ENCODE peak calls at places on chromosomes 16 and 17, in six cellular contexts. Z, N, R, S, M and H are unnamed samples.

GRCh38 chr17:79249945-79250521 is 175.4 kb downstream of the ENGASE start:
- DNase-seq in M (no peak), S (no peak), R (no peak), N (no peak), Z (no peak), H (no peak)

GRCh38 chr17:72372185-72372584 is 251.4 kb downstream of the SOX9 start:
- DNase-seq in S (no peak), Z (peak; percentile 29), N (no peak), M (no peak), R (no peak), H (no peak)

GRCh38 chr16:72821551-72821950 is 226.4 kb downstream of the ZFHX3 start:
- DNase-seq in N (no peak), M (no peak), S (no peak), R (no peak), Z (no peak), H (no peak)

GRCh38 chr16:3580686-3581085 is 3.5 kb upstream of the NLRC3 start:
- DNase-seq in R (no peak), M (no peak), S (no peak), N (no peak), Z (peak; percentile 32), H (no peak)

GRCh38 chr17:72151565-72152391 is 31.0 kb downstream of the SOX9 start:
- DNase-seq in R (peak; percentile 98), N (peak; percentile 24), Z (peak; percentile 61), M (no peak), S (peak; percentile 90), H (no peak)

GRCh38 chr17:40106760-40107265 is 6.4 kb upstream of the NR1D1 start:
- DNase-seq in S (peak; percentile 66), M (no peak), Z (no peak), N (peak; percentile 28), R (no peak), H (no peak)

GRCh38 chr17:33562792-33563191 is 269.7 kb upstream of the ASIC2 start:
- DNase-seq in S (peak; percentile 73), M (no peak), N (no peak), R (no peak), Z (no peak), H (no peak)

GRCh38 chr16:1152651-1153259 is at the start of gene CACNA1H:
- DNase-seq in S (peak; percentile 82), Z (no peak), R (no peak), M (no peak), N (no peak), H (no peak)

GRCh38 chr17:42112552-42113176 is at the start of gene DHX58:
- DNase-seq in N (peak; percentile 84), S (no peak), M (peak; percentile 53), Z (peak; percentile 64), R (peak; percentile 44), H (peak; percentile 73)

GRCh38 chr17:19313066-19313745 is 49.3 kb downstream of the B9D1 start:
- DNase-seq in R (no peak), N (no peak), M (no peak), S (no peak), Z (no peak), H (no peak)

GRCh38 chr17:57016066-57016763 is 38.3 kb downstream of the SCPEP1 start:
- DNase-seq in S (peak; percentile 57), M (no peak), N (no peak), Z (no peak), R (no peak), H (no peak)

GRCh38 chr17:75352079-75352569 is 53.4 kb downstream of the GRB2 start:
- DNase-seq in M (no peak), R (peak; percentile 24), Z (no peak), N (no peak), S (peak; percentile 87), H (no peak)

GRCh38 chr16:56547120-56547948 is 17.5 kb upstream of the MT4 start:
- DNase-seq in N (peak; percentile 63), M (peak; percentile 55), S (peak; percentile 72), R (no peak), Z (peak; percentile 33), H (peak; percentile 45)

GRCh38 chr17:58356231-58356630 is 4.2 kb upstream of the SUPT4H1 start:
- DNase-seq in S (no peak), N (no peak), M (no peak), R (no peak), Z (no peak), H (no peak)

GRCh38 chr16:4082474-4083044 is 33.7 kb downstream of the ADCY9 start:
- DNase-seq in M (no peak), S (no peak), Z (no peak), R (no peak), N (no peak), H (no peak)

GRCh38 chr16:72560617-72561016 is 388.7 kb upstream of the PMFBP1 start:
- DNase-seq in M (no peak), N (no peak), S (no peak), R (no peak), Z (no peak), H (no peak)

GRCh38 chr17:44585315-44585714 is 28.0 kb downstream of the FZD2 start:
- DNase-seq in Z (no peak), M (no peak), N (no peak), R (no peak), S (peak; percentile 69), H (no peak)

GRCh38 chr17:44578947-44579346 is 21.7 kb downstream of the FZD2 start:
- DNase-seq in M (no peak), R (no peak), Z (no peak), S (no peak), N (no peak), H (no peak)

GRCh38 chr17:44587339-44587738 is 30.1 kb downstream of the FZD2 start:
- DNase-seq in R (peak; percentile 97), S (peak; percentile 93), Z (peak; percentile 86), N (no peak), M (peak; percentile 49), H (peak; percentile 79)

GRCh38 chr17:44584498-44584897 is 27.2 kb downstream of the FZD2 start:
- DNase-seq in S (peak; percentile 80), Z (no peak), M (no peak), R (no peak), N (no peak), H (no peak)

GRCh38 chr17:44581868-44582267 is 24.6 kb downstream of the FZD2 start:
- DNase-seq in S (no peak), R (peak; percentile 68), Z (no peak), M (no peak), N (no peak), H (no peak)
- TF ChIP-seq CTCF in S (peak; percentile 36), R (peak; percentile 44), Z (peak; percentile 38), M (peak; percentile 30), N (no peak), H (peak; percentile 49)

GRCh38 chr17:80732268-80732667 is 187.6 kb downstream of the RPTOR start:
- DNase-seq in S (no peak), M (no peak), R (no peak), Z (peak; percentile 65), N (no peak), H (peak; percentile 78)

GRCh38 chr17:80730739-80731138 is 186.1 kb downstream of the RPTOR start:
- DNase-seq in M (no peak), R (no peak), N (no peak), S (no peak), Z (no peak), H (no peak)

GRCh38 chr17:80727409-80727755 is 182.7 kb downstream of the RPTOR start:
- DNase-seq in R (no peak), S (no peak), Z (no peak), N (no peak), M (no peak), H (no peak)

GRCh38 chr17:80729016-80729415 is 184.4 kb downstream of the RPTOR start:
- DNase-seq in N (no peak), Z (no peak), M (no peak), R (no peak), S (no peak), H (no peak)

DNA sequence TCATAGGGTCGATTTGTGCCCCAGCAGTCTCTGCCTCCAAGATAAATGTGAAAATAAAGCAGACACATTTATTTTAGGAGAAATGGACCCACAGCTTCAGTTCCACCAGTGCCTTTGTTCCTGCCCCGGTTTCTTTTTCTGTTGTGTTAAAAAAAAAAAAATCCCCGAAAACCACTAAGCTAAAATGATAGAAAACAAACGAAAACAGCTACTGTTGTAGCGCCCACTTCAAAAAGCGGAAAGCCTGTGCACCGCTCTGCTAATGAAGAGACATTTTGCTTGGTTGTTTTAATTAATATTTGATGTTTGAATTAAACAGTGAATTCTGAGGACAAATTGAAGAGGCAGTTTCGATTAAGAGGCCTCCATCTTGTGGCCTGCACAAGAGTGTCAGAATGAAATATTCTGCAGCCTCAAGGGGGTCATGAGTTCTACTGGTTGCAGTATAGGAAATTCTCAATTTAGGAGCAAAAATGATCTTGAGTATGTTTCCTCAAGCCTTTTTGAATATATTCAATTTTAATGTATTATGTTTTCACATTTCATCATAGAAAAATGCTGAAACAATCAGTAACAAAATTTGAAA is 186.7 kb downstream of the RPTOR start:
- DNase-seq in R (no peak), N (no peak), M (no peak), Z (no peak), S (no peak), H (no peak)
- TF ChIP-seq CTCF in R (no peak), N (no peak), M (no peak), Z (no peak), S (no peak), H (no peak)

GRCh38 chr17:7711356-7711755 is 6.2 kb upstream of the DNAH2 start:
- DNase-seq in Z (no peak), N (no peak), R (peak; percentile 54), S (peak; percentile 84), M (no peak), H (no peak)
- TF ChIP-seq CTCF in Z (peak; percentile 8), N (no peak), R (no peak), S (peak; percentile 73), M (peak; percentile 11), H (peak; percentile 49)

GRCh38 chr16:67807148-67807682 is 526 bp downstream of the TSNAXIP1 start:
- DNase-seq in N (no peak), M (no peak), S (no peak), Z (no peak), R (no peak), H (no peak)
- TF ChIP-seq CTCF in N (no peak), M (peak; percentile 25), S (peak; percentile 46), Z (peak; percentile 11), R (no peak), H (no peak)

DNA sequence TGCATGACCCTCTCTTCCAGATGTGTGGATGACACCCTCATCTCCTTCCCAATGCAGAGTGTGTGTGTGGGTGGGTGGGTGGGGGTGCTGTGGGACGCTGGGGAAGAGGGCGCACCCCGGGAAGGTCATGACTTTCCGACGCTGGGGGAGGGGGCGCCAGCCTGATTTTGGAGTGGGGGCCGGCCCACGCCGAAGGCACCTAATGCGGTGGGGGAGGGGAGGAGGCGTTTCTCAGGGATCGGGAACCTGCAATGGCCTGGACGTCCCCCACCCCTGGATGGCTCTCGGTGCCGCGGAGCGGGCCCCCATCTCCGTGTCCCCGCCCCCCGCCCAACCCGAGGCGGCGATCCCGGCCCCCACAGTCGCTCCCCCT is 33.5 kb downstream of the SRCIN1 start:
- DNase-seq in Z (no peak), R (no peak), N (no peak), M (no peak), S (no peak), H (no peak)
- TF ChIP-seq CTCF in Z (no peak), R (no peak), N (no peak), M (no peak), S (no peak), H (no peak)